ENCODE peak calls at places on chromosome 22, in ten cellular contexts. K is EH, S is HFFc6, T is islet precursor cell, B is GM19239, O is C1 segment of cervical spinal cord, X is activated gamma-delta T cell, R is SJSA1, I is astrocyte, C is DMS153. M is an unnamed sample.

GRCh38 chr22:46061431-46062231 is 84.7 kb upstream of the WNT7B start:
- DNase-seq in O (no peak), S (no peak), T (peak; percentile 47), C (no peak), B (no peak), X (no peak), R (no peak), K (no peak), I (no peak), M (no peak)

GRCh38 chr22:30649430-30650007 is 13.9 kb downstream of the SLC35E4 start:
- DNase-seq in R (no peak), I (peak; percentile 86), K (peak; percentile 83), S (peak; percentile 63), B (peak; percentile 35), X (no peak), O (no peak), T (peak; percentile 89), C (no peak), M (peak; percentile 90)

GRCh38 chr22:49010086-49010863 is 817.4 kb downstream of the BRD1 start:
- DNase-seq in B (no peak), T (no peak), K (no peak), X (no peak), R (no peak), O (no peak), C (no peak), S (no peak), I (no peak), M (no peak)

GRCh38 chr22:49725516-49725915 is 102.2 kb downstream of the BRD1 start:
- DNase-seq in I (no peak), O (no peak), T (peak; percentile 34), S (no peak), R (no peak), K (no peak), B (no peak), X (no peak), C (no peak), M (no peak)

GRCh38 chr22:44918166-44918924 is 91.5 kb downstream of the PHF21B start:
- DNase-seq in T (peak; percentile 41), O (no peak), R (no peak), B (no peak), X (no peak), I (no peak), C (no peak), K (no peak), S (no peak), M (no peak)

GRCh38 chr22:43236401-43237166 is 49.6 kb upstream of the TTLL12 start:
- DNase-seq in S (no peak), R (no peak), C (no peak), I (no peak), K (no peak), B (no peak), X (no peak), O (peak; percentile 9), T (no peak), M (no peak)

GRCh38 chr22:24937114-24937513 is 9.4 kb downstream of the LHFPL7 start:
- DNase-seq in C (peak; percentile 16), R (no peak), K (no peak), T (peak; percentile 72), X (no peak), I (no peak), B (no peak), O (no peak), S (peak; percentile 22), M (no peak)

GRCh38 chr22:20550851-20551744 is 43.7 kb downstream of the MED15 start:
- DNase-seq in S (peak; percentile 78), R (no peak), O (no peak), T (no peak), K (peak; percentile 90), C (no peak), X (no peak), B (no peak), I (peak; percentile 79), M (peak; percentile 66)

GRCh38 chr22:27690596-27690995 is 111.0 kb downstream of the MN1 start:
- DNase-seq in S (no peak), B (no peak), X (no peak), C (no peak), K (peak; percentile 16), T (no peak), R (no peak), O (no peak), I (no peak), M (no peak)